ENCODE peak calls at places on chromosome 1, in ten cellular contexts. Q is A673, W is spleen, N is sigmoid colon, L is foreskin fibroblast, R is GM10248, B is testis, M is WTC11, I is fibroblast of the aortic adventitia, X is PC-9. J is an unnamed sample.

GRCh38 chr1:111552587-111552986 is 49.2 kb upstream of the ADORA3 start:
- DNase-seq in Q (no peak), W (no peak), N (no peak), L (no peak), R (no peak), B (no peak), M (no peak), I (no peak), X (no peak), J (no peak)

GRCh38 chr1:20184997-20185833 is 681 bp upstream of the UBXN10 start:
- DNase-seq in Q (no peak), W (no peak), N (no peak), L (no peak), R (peak; percentile 55), B (no peak), M (no peak), I (no peak), X (no peak), J (no peak)

GRCh38 chr1:89608627-89609338 is 24.1 kb upstream of the LRRC8C start:
- DNase-seq in Q (no peak), W (peak; percentile 81), N (no peak), L (no peak), R (no peak), B (no peak), M (no peak), I (no peak), X (no peak), J (no peak)

GRCh38 chr1:201906336-201906735 is 17.6 kb downstream of the SHISA4 start:
- DNase-seq in Q (no peak), W (no peak), N (no peak), L (no peak), R (no peak), B (no peak), M (no peak), I (no peak), X (no peak), J (no peak)

GRCh38 chr1:201999625-202000238 is 10.7 kb upstream of the ELF3 start:
- DNase-seq in Q (peak; percentile 70), W (peak; percentile 37), N (no peak), L (peak; percentile 8), R (peak; percentile 67), B (no peak), M (peak; percentile 42), I (peak; percentile 51), X (peak; percentile 60), J (peak; percentile 65)

GRCh38 chr1:61183471-61184034 is 101.2 kb downstream of the NFIA start:
- DNase-seq in Q (no peak), W (no peak), N (peak; percentile 75), L (peak; percentile 17), R (no peak), B (peak; percentile 52), M (no peak), I (peak; percentile 78), X (no peak), J (no peak)

GRCh38 chr1:33050221-33051076 is 13.8 kb upstream of the AK2 start:
- DNase-seq in Q (peak; percentile 53), W (no peak), N (peak; percentile 79), L (peak; percentile 30), R (no peak), B (no peak), M (peak; percentile 23), I (peak; percentile 93), X (peak; percentile 80), J (no peak)

GRCh38 chr1:201400257-201401230 is 1.4 kb upstream of the LAD1 start:
- DNase-seq in Q (no peak), W (no peak), N (no peak), L (no peak), R (no peak), B (no peak), M (no peak), I (no peak), X (no peak), J (no peak)

GRCh38 chr1:46131727-46132528 is 501 bp downstream of the PIK3R3 start:
- DNase-seq in Q (peak; percentile 57), W (peak; percentile 77), N (peak; percentile 65), L (no peak), R (no peak), B (peak; percentile 55), M (no peak), I (peak; percentile 35), X (no peak), J (peak; percentile 9)

GRCh38 chr1:243745361-243745760 is 104.7 kb downstream of the AKT3 start:
- DNase-seq in Q (no peak), W (no peak), N (no peak), L (peak; percentile 55), R (no peak), B (no peak), M (no peak), I (peak; percentile 16), X (no peak), J (no peak)

GRCh38 chr1:58447891-58448290 is 98.6 kb downstream of the OMA1 start:
- DNase-seq in Q (no peak), W (no peak), N (no peak), L (no peak), R (no peak), B (no peak), M (no peak), I (no peak), X (peak; percentile 50), J (no peak)
- TF ChIP-seq CTCF in Q (no peak), W (no peak), N (no peak), L (no peak), R (no peak), B (no peak), M (no peak), I (no peak), X (no peak), J (no peak)

GRCh38 chr1:43366179-43366578 is 1.6 kb downstream of the ELOVL1 start:
- DNase-seq in Q (no peak), W (peak; percentile 82), N (no peak), L (no peak), R (no peak), B (no peak), M (peak; percentile 69), I (no peak), X (peak; percentile 73), J (peak; percentile 85)

GRCh38 chr1:43367026-43367903 is 546 bp downstream of the ELOVL1 start:
- DNase-seq in Q (peak; percentile 35), W (peak; percentile 90), N (no peak), L (peak; percentile 73), R (peak; percentile 81), B (no peak), M (peak; percentile 30), I (no peak), X (no peak), J (peak; percentile 35)

GRCh38 chr1:43366601-43367025 is 1.2 kb downstream of the ELOVL1 start:
- DNase-seq in Q (no peak), W (no peak), N (no peak), L (no peak), R (no peak), B (no peak), M (peak; percentile 30), I (no peak), X (peak; percentile 42), J (no peak)

GRCh38 chr1:43368646-43369020 is 822 bp upstream of the ELOVL1 start:
- DNase-seq in Q (no peak), W (no peak), N (no peak), L (no peak), R (no peak), B (no peak), M (no peak), I (no peak), X (no peak), J (peak; percentile 32)

GRCh38 chr1:43367904-43368645 is at the start of gene ELOVL1:
- DNase-seq in Q (peak; percentile 89), W (peak; percentile 99), N (peak; percentile 95), L (peak; percentile 90), R (peak; percentile 97), B (peak; percentile 91), M (peak; percentile 90), I (peak; percentile 75), X (peak; percentile 82), J (peak; percentile 96)
- TF ChIP-seq CTCF in Q (peak; percentile 42), W (no peak), N (no peak), L (no peak), R (peak; percentile 24), B (peak; percentile 14), M (no peak), I (peak; percentile 34), X (peak; percentile 33), J (no peak)

DNA sequence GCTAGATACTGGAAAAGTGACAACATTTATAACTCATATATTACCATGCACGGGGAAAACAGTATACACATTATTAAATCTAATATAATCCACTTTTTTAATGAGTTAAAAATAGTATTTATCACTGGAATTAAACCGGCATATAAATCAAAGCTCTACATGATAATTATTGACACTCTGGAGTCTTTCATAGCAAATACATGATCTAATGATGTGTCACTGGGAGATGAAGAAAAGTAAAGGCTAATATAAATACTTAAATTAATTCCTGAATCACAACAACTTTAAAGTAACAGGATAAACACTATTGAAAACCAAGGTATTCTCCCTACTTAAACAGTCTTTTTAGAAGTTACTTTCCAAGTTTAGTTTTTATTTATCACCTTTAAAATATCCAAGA is 52.4 kb upstream of the ASPM start:
- DNase-seq in Q (no peak), W (no peak), N (no peak), L (no peak), R (no peak), B (no peak), M (no peak), I (no peak), X (no peak), J (no peak)
- TF ChIP-seq CTCF in Q (no peak), W (no peak), N (no peak), L (no peak), R (no peak), B (no peak), M (no peak), I (no peak), X (no peak), J (no peak)

DNA sequence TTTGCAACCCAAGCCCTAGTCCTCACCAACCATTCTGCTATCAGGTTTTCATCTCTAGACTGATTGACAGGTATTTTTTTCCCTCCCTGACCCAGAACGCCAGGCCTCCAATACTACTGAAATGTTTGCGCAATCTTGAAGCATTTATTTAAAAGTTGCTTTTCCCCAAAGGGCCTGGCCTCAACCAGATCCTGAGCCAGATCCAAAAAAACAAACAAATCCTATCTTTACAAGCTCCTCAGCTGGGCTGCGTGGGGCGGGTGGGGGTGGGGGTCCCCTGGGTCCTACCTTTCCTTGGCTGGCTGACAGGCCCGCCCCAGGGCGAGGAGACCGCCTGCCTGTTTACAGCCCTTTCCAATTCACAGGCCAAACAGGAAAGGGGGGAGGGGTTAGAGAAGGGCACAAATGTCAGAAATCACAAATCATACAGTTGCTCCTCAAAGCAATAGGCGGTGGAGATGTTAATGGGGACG is 98.8 kb downstream of the FOXD2 start:
- DNase-seq in Q (no peak), W (no peak), N (no peak), L (no peak), R (no peak), B (no peak), M (no peak), I (no peak), X (no peak), J (no peak)
- TF ChIP-seq CTCF in Q (no peak), W (no peak), N (no peak), L (no peak), R (no peak), B (no peak), M (no peak), I (no peak), X (no peak), J (no peak)